ENCODE peak calls at places on chromosomes 1 and 21, in four cellular contexts. Q, J, E and C are unnamed samples.

GRCh38 chr1:102796429-102796828 is 311.9 kb downstream of the COL11A1 start:
- DNase-seq in E (no peak), Q (no peak), J (no peak), C (no peak)

GRCh38 chr1:115012434-115012833 is 17.2 kb upstream of the TSHB start:
- DNase-seq in E (no peak), Q (no peak), J (no peak), C (no peak)

GRCh38 chr21:45407629-45408247 is 2.8 kb downstream of the COL18A1 start:
- DNase-seq in J (no peak), Q (no peak), E (no peak), C (no peak)

GRCh38 chr1:76037314-76037713 is 37.2 kb upstream of the ST6GALNAC3 start:
- DNase-seq in Q (no peak), E (no peak), J (no peak), C (no peak)

GRCh38 chr1:157878059-157878458 is 36.5 kb upstream of the CD5L start:
- DNase-seq in J (peak), E (peak), Q (peak), C (no peak)

GRCh38 chr1:92749024-92749634 is 35.8 kb downstream of the EVI5 start:
- DNase-seq in J (peak), Q (no peak), E (peak), C (peak)

GRCh38 chr1:113429461-113430153 is 39.3 kb downstream of the MAGI3 start:
- DNase-seq in J (no peak), E (no peak), Q (no peak), C (no peak)

GRCh38 chr1:165900576-165901380 is 73.4 kb downstream of the UCK2 start:
- DNase-seq in E (no peak), J (peak), Q (no peak), C (peak)

GRCh38 chr1:218332416-218332815 is 12.7 kb upstream of the TGFB2 start:
- DNase-seq in E (no peak), J (no peak), Q (no peak), C (no peak)

GRCh38 chr1:182164273-182164672 is 102.8 kb upstream of the ZNF648 start:
- DNase-seq in Q (no peak), J (no peak), E (no peak), C (no peak)

GRCh38 chr1:235679005-235679404 is 29.4 kb upstream of the GNG4 start:
- DNase-seq in E (no peak), J (no peak), Q (no peak), C (no peak)

GRCh38 chr1:225662155-225662554 is 9.2 kb upstream of the ENAH start:
- DNase-seq in Q (no peak), E (no peak), J (no peak), C (no peak)

GRCh38 chr1:9233241-9233941 is 1.2 kb upstream of the H6PD start:
- DNase-seq in Q (no peak), E (no peak), J (peak), C (peak)

GRCh38 chr1:170510163-170510562 is 21.8 kb upstream of the GORAB start:
- DNase-seq in J (no peak), Q (no peak), E (no peak), C (no peak)

GRCh38 chr1:192489046-192489445 is 86.5 kb upstream of the RGS1 start:
- DNase-seq in E (no peak), Q (no peak), J (peak), C (no peak)